ENCODE peak calls at places on chromosome 21, in five cellular contexts. One of them, this sample, is unnamed.

GRCh38 chr21:31476551-31477120 is 132.6 kb upstream of the TIAM1 start:
- DNase-seq in HCT116: no peak
- DNase-seq in T1000: no peak
- DNase-seq in NT2/D1: no peak
- DNase-seq in breast epithelium: no peak
- DNase-seq in this sample: no peak

GRCh38 chr21:44958471-44959191 is 18.8 kb downstream of the SLX9 start:
- DNase-seq in HCT116: no peak
- DNase-seq in T1000: peak
- DNase-seq in NT2/D1: no peak
- DNase-seq in breast epithelium: peak
- DNase-seq in this sample: no peak

GRCh38 chr21:10272216-10272615 is 249.2 kb upstream of the TPTE start:
- DNase-seq in HCT116: no peak
- DNase-seq in T1000: no peak
- DNase-seq in NT2/D1: no peak
- DNase-seq in breast epithelium: no peak
- DNase-seq in this sample: no peak

GRCh38 chr21:25385912-25386474 is 221.3 kb downstream of the MRPL39 start:
- DNase-seq in HCT116: peak
- DNase-seq in T1000: no peak
- DNase-seq in NT2/D1: peak
- DNase-seq in breast epithelium: no peak
- DNase-seq in this sample: no peak

GRCh38 chr21:39400173-39400572 is 45.4 kb downstream of the LCA5L start:
- DNase-seq in HCT116: no peak
- DNase-seq in T1000: no peak
- DNase-seq in NT2/D1: no peak
- DNase-seq in breast epithelium: no peak
- DNase-seq in this sample: no peak

GRCh38 chr21:35885942-35886541 is 174.3 kb downstream of the SETD4 start:
- DNase-seq in HCT116: no peak
- DNase-seq in T1000: no peak
- DNase-seq in NT2/D1: no peak
- DNase-seq in breast epithelium: no peak
- DNase-seq in this sample: no peak

GRCh38 chr21:17752171-17752570 is 67.0 kb downstream of the C21orf91 start:
- DNase-seq in HCT116: no peak
- DNase-seq in T1000: no peak
- DNase-seq in NT2/D1: no peak
- DNase-seq in breast epithelium: no peak
- DNase-seq in this sample: no peak

GRCh38 chr21:42401164-42401563 is 2.5 kb upstream of the UBASH3A start:
- DNase-seq in HCT116: no peak
- DNase-seq in T1000: no peak
- DNase-seq in NT2/D1: no peak
- DNase-seq in breast epithelium: no peak
- DNase-seq in this sample: no peak

GRCh38 chr21:35933466-35933865 is 126.9 kb downstream of the SETD4 start:
- DNase-seq in HCT116: peak
- DNase-seq in T1000: peak
- DNase-seq in NT2/D1: no peak
- DNase-seq in breast epithelium: no peak
- DNase-seq in this sample: no peak

GRCh38 chr21:45974073-45975016 is 7.2 kb upstream of the COL6A1 start:
- DNase-seq in HCT116: peak
- DNase-seq in T1000: peak
- DNase-seq in NT2/D1: no peak
- DNase-seq in breast epithelium: peak
- DNase-seq in this sample: no peak

GRCh38 chr21:45404726-45405270 is at the start of gene COL18A1:
- DNase-seq in HCT116: no peak
- DNase-seq in T1000: peak
- DNase-seq in NT2/D1: no peak
- DNase-seq in breast epithelium: no peak
- DNase-seq in this sample: peak

GRCh38 chr21:9780441-9780937 is 740.9 kb upstream of the TPTE start:
- DNase-seq in HCT116: no peak
- DNase-seq in T1000: no peak
- DNase-seq in NT2/D1: no peak
- DNase-seq in breast epithelium: no peak
- DNase-seq in this sample: no peak

GRCh38 chr21:41778974-41779600 is 12.2 kb upstream of the RIPK4 start:
- DNase-seq in HCT116: no peak
- DNase-seq in T1000: no peak
- DNase-seq in NT2/D1: no peak
- DNase-seq in breast epithelium: no peak
- DNase-seq in this sample: no peak

GRCh38 chr21:16509466-16509865 is 779.7 kb downstream of the USP25 start:
- DNase-seq in HCT116: no peak
- DNase-seq in T1000: no peak
- DNase-seq in NT2/D1: no peak
- DNase-seq in breast epithelium: no peak
- DNase-seq in this sample: no peak

GRCh38 chr21:45333583-45334121 is 46.0 kb upstream of the POFUT2 start:
- DNase-seq in HCT116: no peak
- DNase-seq in T1000: no peak
- DNase-seq in NT2/D1: peak
- DNase-seq in breast epithelium: no peak
- DNase-seq in this sample: no peak

GRCh38 chr21:30710499-30710898 is 8.1 kb downstream of the KRTAP21-3 start:
- DNase-seq in HCT116: no peak
- DNase-seq in T1000: peak
- DNase-seq in NT2/D1: no peak
- DNase-seq in breast epithelium: no peak
- DNase-seq in this sample: peak

GRCh38 chr21:42302794-42303193 is 12.4 kb downstream of the TFF3 start:
- DNase-seq in HCT116: no peak
- DNase-seq in T1000: no peak
- DNase-seq in NT2/D1: no peak
- DNase-seq in breast epithelium: no peak
- DNase-seq in this sample: no peak

GRCh38 chr21:33541105-33541711 is 709 bp downstream of the GART start:
- DNase-seq in HCT116: no peak
- DNase-seq in T1000: peak
- DNase-seq in NT2/D1: no peak
- DNase-seq in breast epithelium: no peak
- DNase-seq in this sample: no peak

GRCh38 chr21:28235169-28235892 is 757.3 kb downstream of the LTN1 start:
- DNase-seq in HCT116: no peak
- DNase-seq in T1000: no peak
- DNase-seq in NT2/D1: no peak
- DNase-seq in breast epithelium: no peak
- DNase-seq in this sample: no peak

GRCh38 chr21:36860736-36861594 is 105.5 kb downstream of the HLCS start:
- DNase-seq in HCT116: no peak
- DNase-seq in T1000: no peak
- DNase-seq in NT2/D1: no peak
- DNase-seq in breast epithelium: no peak
- DNase-seq in this sample: no peak

GRCh38 chr21:27134513-27134912 is 167.6 kb upstream of the ADAMTS5 start:
- DNase-seq in HCT116: no peak
- DNase-seq in T1000: no peak
- DNase-seq in NT2/D1: no peak
- DNase-seq in breast epithelium: no peak
- DNase-seq in this sample: no peak

GRCh38 chr21:46125846-46126301 is 28.0 kb downstream of the COL6A2 start:
- DNase-seq in HCT116: no peak
- DNase-seq in T1000: no peak
- DNase-seq in NT2/D1: no peak
- DNase-seq in breast epithelium: no peak
- DNase-seq in this sample: no peak

GRCh38 chr21:39776589-39776988 is 31.6 kb downstream of the IGSF5 start:
- DNase-seq in HCT116: no peak
- DNase-seq in T1000: no peak
- DNase-seq in NT2/D1: no peak
- DNase-seq in breast epithelium: no peak
- DNase-seq in this sample: no peak

GRCh38 chr21:45972716-45973474 is 8.7 kb upstream of the COL6A1 start:
- DNase-seq in HCT116: no peak
- DNase-seq in T1000: no peak
- DNase-seq in NT2/D1: no peak
- DNase-seq in breast epithelium: peak
- DNase-seq in this sample: no peak

GRCh38 chr21:43209575-43210453 is 41.0 kb downstream of the CRYAA start:
- DNase-seq in HCT116: no peak
- DNase-seq in T1000: peak
- DNase-seq in NT2/D1: no peak
- DNase-seq in breast epithelium: peak
- DNase-seq in this sample: no peak

GRCh38 chr21:29187939-29188338 is 57.5 kb downstream of the MAP3K7CL start:
- DNase-seq in HCT116: peak
- DNase-seq in T1000: peak
- DNase-seq in NT2/D1: no peak
- DNase-seq in breast epithelium: peak
- DNase-seq in this sample: no peak

GRCh38 chr21:42513985-42514882 is 582 bp downstream of the SLC37A1 start:
- DNase-seq in HCT116: no peak
- DNase-seq in T1000: no peak
- DNase-seq in NT2/D1: peak
- DNase-seq in breast epithelium: peak
- DNase-seq in this sample: peak

GRCh38 chr21:28856588-28857250 is 136.0 kb downstream of the LTN1 start:
- DNase-seq in HCT116: no peak
- DNase-seq in T1000: no peak
- DNase-seq in NT2/D1: peak
- DNase-seq in breast epithelium: no peak
- DNase-seq in this sample: no peak